ENCODE peak calls at places on chromosome 15, in four cellular contexts. S is HCT116, H is HepG2, J is H1. N is an unnamed sample.

GRCh38 chr15:73584699-73585420 is 48.3 kb downstream of the NPTN start:
- DNase-seq in J (no peak), S (no peak), H (no peak), N (no peak)

GRCh38 chr15:89500397-89501270 is 4.3 kb upstream of the RHCG start:
- DNase-seq in J (no peak), S (no peak), H (no peak), N (no peak)

GRCh38 chr15:38050529-38050928 is 116.1 kb downstream of the TMCO5A start:
- DNase-seq in H (no peak), J (no peak), S (no peak), N (no peak)

GRCh38 chr15:31102049-31102321 is 460 bp upstream of the TRPM1 start:
- DNase-seq in S (no peak), H (no peak), J (no peak), N (no peak)

GRCh38 chr15:85623648-85624047 is 171.1 kb downstream of the KLHL25 start:
- DNase-seq in H (no peak), S (no peak), J (no peak), N (no peak)

GRCh38 chr15:22968356-22968755 is 11.8 kb downstream of the CYFIP1 start:
- DNase-seq in H (no peak), S (no peak), J (no peak), N (no peak)

GRCh38 chr15:68283401-68283800 is 5.9 kb downstream of the FEM1B start:
- DNase-seq in J (no peak), H (no peak), S (no peak), N (no peak)

GRCh38 chr15:68821190-68821897 is 649 bp upstream of the ANP32A start:
- DNase-seq in H (no peak), J (no peak), S (no peak), N (peak)

GRCh38 chr15:58511588-58511987 is 79.8 kb downstream of the LIPC start:
- DNase-seq in S (no peak), J (no peak), H (no peak), N (no peak)

GRCh38 chr15:48318131-48318530 is 13.1 kb upstream of the DUT start:
- DNase-seq in H (no peak), J (no peak), S (no peak), N (no peak)

GRCh38 chr15:58918239-58918638 is 15.2 kb downstream of the SLTM start:
- DNase-seq in J (no peak), S (no peak), H (no peak), N (no peak)

GRCh38 chr15:25805006-25805405 is 58.1 kb downstream of the ATP10A start:
- DNase-seq in S (no peak), H (no peak), J (no peak), N (no peak)

GRCh38 chr15:56076651-56077050 is 83.2 kb upstream of the NEDD4 start:
- DNase-seq in J (no peak), H (no peak), S (no peak), N (no peak)

GRCh38 chr15:74345051-74345450 is 22.4 kb downstream of the CYP11A1 start:
- DNase-seq in H (no peak), S (no peak), J (no peak), N (no peak)

GRCh38 chr15:25939122-25939521 is 76.0 kb upstream of the ATP10A start:
- DNase-seq in H (no peak), S (no peak), J (no peak), N (no peak)

GRCh38 chr15:101167791-101168462 is 83.9 kb downstream of the CHSY1 start:
- DNase-seq in S (peak), H (peak), J (no peak), N (peak)

GRCh38 chr15:96158938-96159337 is 171.6 kb upstream of the NR2F2 start:
- DNase-seq in S (no peak), J (no peak), H (peak), N (peak)

GRCh38 chr15:63250312-63250965 is 27.0 kb upstream of the APH1B start:
- DNase-seq in H (no peak), S (no peak), J (no peak), N (no peak)

GRCh38 chr15:98658831-98659699 is 10.7 kb downstream of the IGF1R start:
- DNase-seq in S (peak), H (peak), J (no peak), N (peak)

GRCh38 chr15:73389539-73389938 is 20.8 kb upstream of the HCN4 start:
- DNase-seq in J (no peak), H (no peak), S (no peak), N (no peak)

GRCh38 chr15:81859737-81860516 is 185.9 kb downstream of the MEX3B start:
- DNase-seq in H (no peak), S (no peak), J (no peak), N (no peak)

GRCh38 chr15:44537728-44538240 is 837 bp downstream of the EIF3J start:
- DNase-seq in S (no peak), J (no peak), H (peak), N (peak)

GRCh38 chr15:22979069-22979698 is 984 bp downstream of the CYFIP1 start:
- DNase-seq in H (peak), S (no peak), J (no peak), N (peak)

GRCh38 chr15:96234109-96234892 is 96.2 kb upstream of the NR2F2 start:
- DNase-seq in J (no peak), H (no peak), S (no peak), N (no peak)

GRCh38 chr15:76169013-76169412 is 109.2 kb downstream of the TMEM266 start:
- DNase-seq in H (no peak), S (no peak), J (no peak), N (peak)

GRCh38 chr15:70102827-70103226 is 5.1 kb upstream of the TLE3 start:
- DNase-seq in H (no peak), J (no peak), S (no peak), N (no peak)

GRCh38 chr15:95565702-95566101 is 764.8 kb upstream of the NR2F2 start:
- DNase-seq in S (no peak), H (no peak), J (no peak), N (no peak)

GRCh38 chr15:99671926-99672701 is 61.1 kb downstream of the LYSMD4 start:
- DNase-seq in S (no peak), H (no peak), J (no peak), N (no peak)

GRCh38 chr15:79090487-79091203 is at the start of gene RASGRF1:
- DNase-seq in J (no peak), H (no peak), S (no peak), N (no peak)

GRCh38 chr15:78623786-78624497 is 3.1 kb upstream of the CHRNA3 start:
- DNase-seq in J (no peak), S (no peak), H (no peak), N (no peak)

GRCh38 chr15:47887181-47887580 is 169.9 kb downstream of the SEMA6D start:
- DNase-seq in S (no peak), H (no peak), J (no peak), N (no peak)

GRCh38 chr15:76514292-76514691 is 177.7 kb downstream of the ISL2 start:
- DNase-seq in J (no peak), S (no peak), H (peak), N (no peak)

GRCh38 chr15:95291878-95292472 is 1038.5 kb upstream of the NR2F2 start:
- DNase-seq in H (peak), S (peak), J (no peak), N (peak)

GRCh38 chr15:38231430-38231829 is 21.2 kb upstream of the SPRED1 start:
- DNase-seq in H (no peak), J (no peak), S (no peak), N (no peak)

GRCh38 chr15:73927003-73927475 is 777 bp downstream of the LOXL1 start:
- DNase-seq in S (peak), H (no peak), J (no peak), N (peak)

GRCh38 chr15:68075764-68076385 is 21.8 kb downstream of the PIAS1 start:
- DNase-seq in H (no peak), S (no peak), J (no peak), N (no peak)

GRCh38 chr15:45943255-45943654 is 308.4 kb downstream of the SQOR start:
- DNase-seq in H (peak), S (no peak), J (no peak), N (no peak)

DNA sequence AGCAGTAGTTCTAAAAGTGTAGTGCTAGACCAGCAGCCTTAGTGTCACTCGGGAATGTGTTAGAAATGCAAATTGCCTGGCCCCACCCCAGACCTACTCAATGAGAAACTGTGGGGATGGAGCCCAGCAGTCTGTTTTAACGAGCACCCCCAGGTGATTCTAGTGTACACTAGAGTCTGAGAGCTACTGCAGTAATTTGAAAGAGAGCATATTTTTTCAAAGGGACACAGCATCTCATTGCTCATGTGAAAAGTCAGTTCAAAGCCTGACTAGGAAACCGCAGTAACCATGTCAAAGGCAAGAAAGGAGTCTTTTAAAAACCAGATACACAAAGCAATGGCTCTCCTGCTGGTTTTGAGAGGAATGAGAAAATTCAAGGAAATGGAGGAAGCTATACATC is 313.4 kb downstream of the SQOR start:
- DNase-seq in J (peak), H (no peak), S (no peak), N (no peak)
- TF ChIP-seq FOSL1 in J (no peak), H (no peak), S (no peak), N (no peak)

GRCh38 chr15:57146394-57147140 is 228.1 kb downstream of the TCF12 start:
- DNase-seq in J (no peak), H (peak), S (peak), N (peak)
- TF ChIP-seq FOSL1 in J (no peak), H (no peak), S (no peak), N (no peak)

GRCh38 chr15:61041886-61042285 is 187.2 kb downstream of the RORA start:
- DNase-seq in J (no peak), H (no peak), S (no peak), N (no peak)
- TF ChIP-seq FOSL1 in J (no peak), H (no peak), S (no peak), N (no peak)

DNA sequence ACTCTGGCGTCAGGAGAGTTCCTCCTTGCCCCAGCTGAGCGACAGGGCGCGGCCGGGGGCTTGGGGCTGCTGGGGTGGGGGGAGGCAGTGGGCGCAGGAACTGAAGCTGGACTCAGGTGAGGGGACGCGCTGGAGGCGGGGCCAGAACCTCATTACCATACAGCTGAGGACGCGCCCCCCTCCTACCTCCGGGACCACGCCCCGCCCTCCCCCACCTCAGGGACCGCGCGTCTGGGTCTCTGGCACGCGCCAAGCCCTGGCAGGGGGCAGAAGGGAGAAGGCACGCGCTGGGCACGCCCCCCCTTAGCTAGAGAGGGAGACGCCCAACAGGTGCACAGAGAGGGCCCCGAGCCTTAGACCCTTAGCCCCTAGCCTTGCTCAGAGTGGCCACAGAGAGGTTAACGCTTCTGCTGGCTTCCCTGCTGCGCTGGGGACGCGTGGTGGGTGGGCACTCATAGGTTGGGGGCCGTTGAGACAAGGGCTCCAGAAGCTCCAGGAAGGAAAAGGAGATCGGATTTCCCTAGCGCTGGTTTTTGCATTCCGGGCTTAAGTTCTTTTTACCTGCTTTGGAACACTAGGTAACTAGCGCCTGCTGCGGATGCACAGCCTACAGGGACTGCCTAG is 677 bp upstream of the DLL4 start:
- DNase-seq in H (no peak), J (no peak), S (no peak), N (peak)
- TF ChIP-seq FOSL1 in H (no peak), J (no peak), S (no peak), N (no peak)

GRCh38 chr15:71485094-71485693 is 325.2 kb upstream of the NR2E3 start:
- DNase-seq in J (no peak), S (no peak), H (no peak), N (peak)
- TF ChIP-seq FOSL1 in J (no peak), S (no peak), H (no peak), N (no peak)

GRCh38 chr15:66789029-66790025 is 87.3 kb downstream of the SMAD6 start:
- DNase-seq in H (peak), S (no peak), J (no peak), N (peak)
- TF ChIP-seq FOSL1 in H (no peak), S (no peak), J (no peak), N (no peak)

DNA sequence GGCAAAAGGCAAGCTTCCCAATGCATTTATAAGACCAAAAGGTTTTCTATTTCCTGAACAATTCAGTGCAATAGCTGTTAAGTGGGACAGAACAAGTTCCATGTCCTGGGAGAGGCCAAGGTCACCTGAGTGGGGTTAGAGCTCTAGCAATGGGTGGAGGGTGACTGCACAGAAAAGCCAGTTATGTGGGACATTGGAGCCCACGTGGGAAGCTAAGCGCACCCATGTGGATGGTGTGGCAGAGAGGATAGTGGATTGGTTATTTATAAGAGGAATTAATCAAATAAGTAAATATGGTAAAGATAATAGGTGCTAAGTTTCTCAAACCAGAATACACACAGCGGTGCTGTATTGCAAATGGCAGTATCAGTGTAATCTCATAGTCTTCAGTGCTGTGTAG is 6.3 kb downstream of the NSMCE3 start:
- DNase-seq in S (no peak), H (no peak), J (no peak), N (no peak)
- TF ChIP-seq FOSL1 in S (no peak), H (no peak), J (no peak), N (no peak)